ENCODE peak calls at places on chromosomes 12 and 14, in ten cellular contexts. One of them, this sample, is unnamed.
A peak's percentile ranks its signal among the peaks of the same experiment; 100 is the strongest.

GRCh38 chr12:66493841-66494240 is 185.0 kb downstream of the GRIP1 start:
- DNase-seq in right cardiac atrium: no peak
- DNase-seq in transverse colon: no peak
- DNase-seq in mesenchymal stem cell: no peak
- DNase-seq in colonic mucosa: no peak
- DNase-seq in neural progenitor cell: no peak
- DNase-seq in GM12878: no peak
- DNase-seq in IMR-90: no peak
- DNase-seq in CD8-positive, alpha-beta memory T cell: no peak
- DNase-seq in CD8-positive, alpha-beta T cell: no peak
- DNase-seq in this sample: no peak

GRCh38 chr14:60933920-60934655 is 46.8 kb downstream of the TRMT5 start:
- DNase-seq in GM12878: no peak
- DNase-seq in mesenchymal stem cell: no peak
- DNase-seq in CD8-positive, alpha-beta memory T cell: no peak
- DNase-seq in neural progenitor cell: no peak
- DNase-seq in IMR-90: no peak
- DNase-seq in colonic mucosa: peak; percentile 38
- DNase-seq in CD8-positive, alpha-beta T cell: no peak
- DNase-seq in right cardiac atrium: no peak
- DNase-seq in transverse colon: no peak
- DNase-seq in this sample: no peak

GRCh38 chr14:66315548-66315947 is 170.6 kb upstream of the CCDC196 start:
- DNase-seq in CD8-positive, alpha-beta memory T cell: no peak
- DNase-seq in right cardiac atrium: no peak
- DNase-seq in IMR-90: no peak
- DNase-seq in transverse colon: no peak
- DNase-seq in colonic mucosa: no peak
- DNase-seq in CD8-positive, alpha-beta T cell: no peak
- DNase-seq in GM12878: no peak
- DNase-seq in mesenchymal stem cell: no peak
- DNase-seq in neural progenitor cell: peak; percentile 14
- DNase-seq in this sample: no peak

GRCh38 chr12:13365782-13366366 is 169.3 kb downstream of the EMP1 start:
- DNase-seq in IMR-90: no peak
- DNase-seq in colonic mucosa: no peak
- DNase-seq in transverse colon: no peak
- DNase-seq in right cardiac atrium: peak; percentile 59
- DNase-seq in CD8-positive, alpha-beta memory T cell: no peak
- DNase-seq in CD8-positive, alpha-beta T cell: no peak
- DNase-seq in GM12878: no peak
- DNase-seq in mesenchymal stem cell: no peak
- DNase-seq in neural progenitor cell: no peak
- DNase-seq in this sample: no peak

GRCh38 chr14:61573748-61574513 is 121.4 kb upstream of the HIF1A start:
- DNase-seq in IMR-90: peak; percentile 73
- DNase-seq in GM12878: no peak
- DNase-seq in mesenchymal stem cell: peak; percentile 60
- DNase-seq in right cardiac atrium: no peak
- DNase-seq in neural progenitor cell: no peak
- DNase-seq in transverse colon: no peak
- DNase-seq in colonic mucosa: no peak
- DNase-seq in CD8-positive, alpha-beta T cell: no peak
- DNase-seq in CD8-positive, alpha-beta memory T cell: no peak
- DNase-seq in this sample: no peak

GRCh38 chr12:75960086-75960910 is 71.3 kb downstream of the PHLDA1 start:
- DNase-seq in neural progenitor cell: no peak
- DNase-seq in colonic mucosa: peak; percentile 77
- DNase-seq in IMR-90: peak; percentile 18
- DNase-seq in CD8-positive, alpha-beta T cell: no peak
- DNase-seq in mesenchymal stem cell: no peak
- DNase-seq in CD8-positive, alpha-beta memory T cell: no peak
- DNase-seq in GM12878: no peak
- DNase-seq in transverse colon: peak; percentile 39
- DNase-seq in right cardiac atrium: no peak
- DNase-seq in this sample: no peak

GRCh38 chr12:129531004-129531403 is 372.8 kb downstream of the TMEM132D start:
- DNase-seq in right cardiac atrium: no peak
- DNase-seq in CD8-positive, alpha-beta memory T cell: no peak
- DNase-seq in colonic mucosa: peak; percentile 78
- DNase-seq in transverse colon: peak; percentile 87
- DNase-seq in CD8-positive, alpha-beta T cell: no peak
- DNase-seq in GM12878: no peak
- DNase-seq in mesenchymal stem cell: no peak
- DNase-seq in neural progenitor cell: no peak
- DNase-seq in IMR-90: no peak
- DNase-seq in this sample: no peak

GRCh38 chr12:121925361-121925725 is 7.0 kb downstream of the CFAP251 start:
- DNase-seq in right cardiac atrium: no peak
- DNase-seq in CD8-positive, alpha-beta memory T cell: no peak
- DNase-seq in neural progenitor cell: no peak
- DNase-seq in GM12878: no peak
- DNase-seq in mesenchymal stem cell: peak; percentile 76
- DNase-seq in IMR-90: peak; percentile 83
- DNase-seq in CD8-positive, alpha-beta T cell: no peak
- DNase-seq in transverse colon: no peak
- DNase-seq in colonic mucosa: no peak
- DNase-seq in this sample: no peak

GRCh38 chr12:42490261-42490842 is 99.2 kb downstream of the PRICKLE1 start:
- DNase-seq in mesenchymal stem cell: no peak
- DNase-seq in CD8-positive, alpha-beta memory T cell: no peak
- DNase-seq in CD8-positive, alpha-beta T cell: no peak
- DNase-seq in colonic mucosa: no peak
- DNase-seq in right cardiac atrium: no peak
- DNase-seq in neural progenitor cell: no peak
- DNase-seq in transverse colon: no peak
- DNase-seq in GM12878: no peak
- DNase-seq in IMR-90: no peak
- DNase-seq in this sample: no peak
- H3K27ac ChIP-seq in mesenchymal stem cell: no peak overlapping the region
- H3K27ac ChIP-seq in CD8-positive, alpha-beta memory T cell: no peak overlapping the region
- H3K27ac ChIP-seq in CD8-positive, alpha-beta T cell: no peak overlapping the region
- H3K27ac ChIP-seq in colonic mucosa: no peak overlapping the region
- H3K27ac ChIP-seq in right cardiac atrium: no peak overlapping the region
- H3K27ac ChIP-seq in neural progenitor cell: no peak overlapping the region
- H3K27ac ChIP-seq in transverse colon: no peak overlapping the region
- H3K27ac ChIP-seq in GM12878: no peak overlapping the region
- H3K27ac ChIP-seq in IMR-90: no peak overlapping the region
- H3K27ac ChIP-seq in this sample: no peak overlapping the region

GRCh38 chr12:5246196-5246595 is 185.7 kb upstream of the NTF3 start:
- DNase-seq in neural progenitor cell: peak; percentile 65
- DNase-seq in CD8-positive, alpha-beta T cell: no peak
- DNase-seq in GM12878: no peak
- DNase-seq in mesenchymal stem cell: no peak
- DNase-seq in colonic mucosa: no peak
- DNase-seq in transverse colon: no peak
- DNase-seq in right cardiac atrium: no peak
- DNase-seq in CD8-positive, alpha-beta memory T cell: no peak
- DNase-seq in IMR-90: no peak
- DNase-seq in this sample: no peak

GRCh38 chr12:5244513-5244972 is 187.4 kb upstream of the NTF3 start:
- DNase-seq in colonic mucosa: peak; percentile 64
- DNase-seq in neural progenitor cell: peak; percentile 40
- DNase-seq in CD8-positive, alpha-beta memory T cell: no peak
- DNase-seq in mesenchymal stem cell: no peak
- DNase-seq in IMR-90: no peak
- DNase-seq in GM12878: no peak
- DNase-seq in CD8-positive, alpha-beta T cell: no peak
- DNase-seq in right cardiac atrium: no peak
- DNase-seq in transverse colon: peak; percentile 50
- DNase-seq in this sample: no peak

GRCh38 chr12:5251092-5251491 is 180.8 kb upstream of the NTF3 start:
- DNase-seq in mesenchymal stem cell: no peak
- DNase-seq in neural progenitor cell: no peak
- DNase-seq in CD8-positive, alpha-beta memory T cell: no peak
- DNase-seq in CD8-positive, alpha-beta T cell: no peak
- DNase-seq in GM12878: no peak
- DNase-seq in colonic mucosa: no peak
- DNase-seq in right cardiac atrium: no peak
- DNase-seq in IMR-90: no peak
- DNase-seq in transverse colon: no peak
- DNase-seq in this sample: no peak

GRCh38 chr12:5248230-5248629 is 183.7 kb upstream of the NTF3 start:
- DNase-seq in CD8-positive, alpha-beta T cell: no peak
- DNase-seq in right cardiac atrium: no peak
- DNase-seq in CD8-positive, alpha-beta memory T cell: no peak
- DNase-seq in neural progenitor cell: no peak
- DNase-seq in IMR-90: no peak
- DNase-seq in mesenchymal stem cell: no peak
- DNase-seq in GM12878: no peak
- DNase-seq in colonic mucosa: no peak
- DNase-seq in transverse colon: no peak
- DNase-seq in this sample: no peak

GRCh38 chr12:5247144-5247543 is 184.8 kb upstream of the NTF3 start:
- DNase-seq in IMR-90: no peak
- DNase-seq in neural progenitor cell: no peak
- DNase-seq in transverse colon: no peak
- DNase-seq in CD8-positive, alpha-beta T cell: no peak
- DNase-seq in right cardiac atrium: no peak
- DNase-seq in CD8-positive, alpha-beta memory T cell: no peak
- DNase-seq in GM12878: no peak
- DNase-seq in mesenchymal stem cell: no peak
- DNase-seq in colonic mucosa: no peak
- DNase-seq in this sample: no peak
- H3K4me1 ChIP-seq in IMR-90: peaks cover 3% of the 10 kb centered on the region
- H3K4me1 ChIP-seq in neural progenitor cell: peaks cover 49% of the 10 kb centered on the region
- H3K4me1 ChIP-seq in transverse colon: peaks cover 12% of the 10 kb centered on the region
- H3K4me1 ChIP-seq in CD8-positive, alpha-beta T cell: no peaks in the 10 kb centered on the region
- H3K4me1 ChIP-seq in right cardiac atrium: no peaks in the 10 kb centered on the region
- H3K4me1 ChIP-seq in CD8-positive, alpha-beta memory T cell: no peaks in the 10 kb centered on the region
- H3K4me1 ChIP-seq in GM12878: no peaks in the 10 kb centered on the region
- H3K4me1 ChIP-seq in mesenchymal stem cell: no peaks in the 10 kb centered on the region
- H3K4me1 ChIP-seq in colonic mucosa: peaks cover 6% of the 10 kb centered on the region
- H3K4me1 ChIP-seq in this sample: no peaks in the 10 kb centered on the region

DNA sequence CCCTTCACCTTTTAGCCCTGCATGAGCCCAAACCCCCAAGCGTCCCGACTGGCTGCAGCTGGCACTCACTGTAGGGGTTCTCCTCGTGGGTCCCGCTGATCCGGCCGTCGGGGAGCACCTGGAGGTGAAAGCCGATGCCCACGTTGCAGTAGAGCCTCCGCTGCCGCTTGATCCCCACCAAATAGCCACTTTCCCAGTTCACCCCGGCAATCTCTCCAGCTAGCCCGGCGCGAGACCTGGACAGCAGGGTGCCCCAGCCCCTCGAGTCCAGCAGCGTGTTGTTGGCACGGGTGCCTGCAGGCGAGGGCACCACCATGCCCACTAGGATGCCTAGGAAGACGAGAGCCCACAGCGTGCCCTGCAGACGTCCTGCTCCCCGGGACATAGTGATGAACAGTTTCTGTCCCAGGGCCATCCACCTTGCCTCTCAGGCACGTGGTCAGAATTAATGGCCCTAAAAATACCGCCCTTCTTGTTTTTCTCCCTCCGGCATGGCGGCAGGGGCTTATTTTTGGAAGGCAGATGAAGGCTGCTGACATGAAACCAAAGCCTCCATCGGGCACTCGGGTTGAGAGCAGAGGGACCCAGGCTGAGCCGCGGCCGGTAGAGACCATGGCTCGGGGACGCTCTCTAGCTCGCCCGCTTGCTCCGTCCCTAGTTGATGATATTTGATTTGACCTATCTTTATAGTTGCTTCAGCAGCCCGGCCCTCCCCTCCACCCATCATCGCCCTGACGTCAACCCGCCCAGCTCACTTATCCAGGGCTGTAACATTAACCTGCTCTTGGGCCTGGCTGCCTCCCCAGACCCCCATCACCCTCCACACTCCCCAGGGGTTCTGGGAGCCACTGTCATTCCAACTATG is at the start of gene FGF6:
- DNase-seq in colonic mucosa: no peak
- DNase-seq in right cardiac atrium: no peak
- DNase-seq in CD8-positive, alpha-beta memory T cell: no peak
- DNase-seq in transverse colon: no peak
- DNase-seq in CD8-positive, alpha-beta T cell: no peak
- DNase-seq in neural progenitor cell: no peak
- DNase-seq in IMR-90: no peak
- DNase-seq in GM12878: no peak
- DNase-seq in mesenchymal stem cell: no peak
- DNase-seq in this sample: no peak
- H3K27ac ChIP-seq in colonic mucosa: no peak within 1 kb of the TSS
- H3K27ac ChIP-seq in right cardiac atrium: no peak within 1 kb of the TSS
- H3K27ac ChIP-seq in CD8-positive, alpha-beta memory T cell: no peak within 1 kb of the TSS
- H3K27ac ChIP-seq in transverse colon: no peak within 1 kb of the TSS
- H3K27ac ChIP-seq in CD8-positive, alpha-beta T cell: no peak within 1 kb of the TSS
- H3K27ac ChIP-seq in neural progenitor cell: no peak within 1 kb of the TSS
- H3K27ac ChIP-seq in IMR-90: no peak within 1 kb of the TSS
- H3K27ac ChIP-seq in GM12878: no peak within 1 kb of the TSS
- H3K27ac ChIP-seq in mesenchymal stem cell: no peak within 1 kb of the TSS
- H3K27ac ChIP-seq in this sample: no peak within 1 kb of the TSS

GRCh38 chr14:53608369-53608768 is 348.3 kb downstream of the BMP4 start:
- DNase-seq in colonic mucosa: peak; percentile 84
- DNase-seq in CD8-positive, alpha-beta T cell: no peak
- DNase-seq in mesenchymal stem cell: no peak
- DNase-seq in IMR-90: no peak
- DNase-seq in transverse colon: peak; percentile 64
- DNase-seq in GM12878: no peak
- DNase-seq in neural progenitor cell: no peak
- DNase-seq in CD8-positive, alpha-beta memory T cell: no peak
- DNase-seq in right cardiac atrium: no peak
- DNase-seq in this sample: no peak

GRCh38 chr14:53603994-53604393 is 352.6 kb downstream of the BMP4 start:
- DNase-seq in CD8-positive, alpha-beta memory T cell: no peak
- DNase-seq in GM12878: no peak
- DNase-seq in right cardiac atrium: no peak
- DNase-seq in IMR-90: no peak
- DNase-seq in CD8-positive, alpha-beta T cell: no peak
- DNase-seq in colonic mucosa: no peak
- DNase-seq in neural progenitor cell: no peak
- DNase-seq in transverse colon: no peak
- DNase-seq in mesenchymal stem cell: no peak
- DNase-seq in this sample: no peak

GRCh38 chr14:53601409-53601808 is 355.2 kb downstream of the BMP4 start:
- DNase-seq in IMR-90: no peak
- DNase-seq in right cardiac atrium: no peak
- DNase-seq in mesenchymal stem cell: no peak
- DNase-seq in GM12878: no peak
- DNase-seq in colonic mucosa: no peak
- DNase-seq in CD8-positive, alpha-beta memory T cell: no peak
- DNase-seq in transverse colon: no peak
- DNase-seq in CD8-positive, alpha-beta T cell: no peak
- DNase-seq in neural progenitor cell: peak; percentile 25
- DNase-seq in this sample: no peak

GRCh38 chr14:53609009-53609408 is 347.6 kb downstream of the BMP4 start:
- DNase-seq in colonic mucosa: no peak
- DNase-seq in transverse colon: no peak
- DNase-seq in neural progenitor cell: no peak
- DNase-seq in GM12878: no peak
- DNase-seq in mesenchymal stem cell: no peak
- DNase-seq in IMR-90: no peak
- DNase-seq in CD8-positive, alpha-beta memory T cell: no peak
- DNase-seq in right cardiac atrium: no peak
- DNase-seq in CD8-positive, alpha-beta T cell: no peak
- DNase-seq in this sample: no peak

DNA sequence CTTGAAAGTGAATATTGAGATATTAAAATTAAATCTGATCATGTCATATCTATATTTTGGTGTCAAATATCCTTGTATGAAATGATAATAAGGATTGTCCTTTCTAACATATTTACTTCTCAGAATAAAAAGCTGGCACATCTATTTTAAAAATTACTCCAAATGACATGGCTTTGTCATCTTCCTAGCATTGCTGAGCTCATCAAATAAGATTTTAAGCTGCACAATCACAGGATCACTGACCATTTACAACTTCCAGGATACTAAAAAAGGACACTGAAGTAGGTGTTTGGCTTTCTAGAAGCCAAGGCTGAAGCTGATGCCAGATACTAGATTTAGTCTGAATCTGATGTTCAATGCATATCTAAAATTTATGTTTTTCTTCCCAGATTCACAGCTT is 351.1 kb downstream of the BMP4 start:
- DNase-seq in GM12878: no peak
- DNase-seq in CD8-positive, alpha-beta T cell: no peak
- DNase-seq in mesenchymal stem cell: no peak
- DNase-seq in right cardiac atrium: no peak
- DNase-seq in CD8-positive, alpha-beta memory T cell: no peak
- DNase-seq in IMR-90: no peak
- DNase-seq in colonic mucosa: no peak
- DNase-seq in neural progenitor cell: no peak
- DNase-seq in transverse colon: no peak
- DNase-seq in this sample: no peak
- H3K4me1 ChIP-seq in GM12878: peaks cover 4% of the 10 kb centered on the region
- H3K4me1 ChIP-seq in CD8-positive, alpha-beta T cell: no peaks in the 10 kb centered on the region
- H3K4me1 ChIP-seq in mesenchymal stem cell: no peaks in the 10 kb centered on the region
- H3K4me1 ChIP-seq in right cardiac atrium: no peaks in the 10 kb centered on the region
- H3K4me1 ChIP-seq in CD8-positive, alpha-beta memory T cell: no peaks in the 10 kb centered on the region
- H3K4me1 ChIP-seq in IMR-90: no peaks in the 10 kb centered on the region
- H3K4me1 ChIP-seq in colonic mucosa: no peaks in the 10 kb centered on the region
- H3K4me1 ChIP-seq in neural progenitor cell: peaks cover 6% of the 10 kb centered on the region
- H3K4me1 ChIP-seq in transverse colon: no peaks in the 10 kb centered on the region
- H3K4me1 ChIP-seq in this sample: no peaks in the 10 kb centered on the region